ENCODE peak calls at places on chromosomes 3 and 15, in eight cellular contexts. N is HuH-7.5, X is cardiac fibroblast, E is AG04450, H is mucosa of descending colon, M is iPS DF 19.7, Z is AG09309, D is skeletal muscle cell. A is an unnamed sample.

GRCh38 chr3:48685603-48686511 is at the start of gene NCKIPSD:
- DNase-seq in M (no peak), N (peak), Z (no peak), H (peak), X (peak), D (no peak), E (no peak), A (no peak)

GRCh38 chr15:58039260-58040035 is 26.1 kb downstream of the ALDH1A2 start:
- DNase-seq in N (no peak), H (no peak), Z (no peak), M (no peak), E (no peak), X (no peak), D (no peak), A (no peak)

GRCh38 chr15:88083828-88084760 is 172.4 kb downstream of the NTRK3 start:
- DNase-seq in M (no peak), N (no peak), H (no peak), X (peak), Z (peak), D (no peak), E (no peak), A (no peak)

GRCh38 chr3:108022316-108023150 is 68.3 kb downstream of the CD47 start:
- DNase-seq in M (no peak), E (no peak), H (peak), D (no peak), N (no peak), X (no peak), Z (no peak), A (no peak)

GRCh38 chr15:42650208-42651066 is 75.0 kb downstream of the STARD9 start:
- DNase-seq in D (peak), M (peak), H (peak), E (peak), X (peak), N (peak), Z (peak), A (peak)

GRCh38 chr15:69744421-69745162 is 292.0 kb downstream of the RPLP1 start:
- DNase-seq in E (no peak), Z (no peak), N (no peak), M (no peak), X (no peak), D (no peak), H (no peak), A (no peak)

GRCh38 chr3:113002676-113003075 is 11.9 kb downstream of the GTPBP8 start:
- DNase-seq in X (no peak), D (no peak), M (no peak), N (no peak), Z (no peak), E (no peak), H (no peak), A (no peak)

GRCh38 chr15:66609876-66610275 is 44.1 kb upstream of the LCTL start:
- DNase-seq in M (no peak), N (no peak), E (no peak), Z (no peak), D (no peak), H (no peak), X (no peak), A (no peak)

GRCh38 chr3:30077746-30078145 is 528.7 kb upstream of the TGFBR2 start:
- DNase-seq in N (no peak), H (no peak), E (no peak), M (no peak), Z (no peak), D (no peak), X (no peak), A (no peak)

GRCh38 chr3:105598047-105598796 is 231.5 kb downstream of the ALCAM start:
- DNase-seq in H (no peak), X (peak), M (no peak), N (no peak), E (peak), D (peak), Z (peak), A (peak)

GRCh38 chr3:12420393-12420792 is 63.9 kb upstream of the TSEN2 start:
- DNase-seq in D (no peak), E (no peak), X (no peak), M (no peak), Z (no peak), H (no peak), N (no peak), A (no peak)

GRCh38 chr15:88920186-88920891 is 7.2 kb upstream of the MFGE8 start:
- DNase-seq in X (no peak), E (no peak), N (no peak), D (peak), M (no peak), H (no peak), Z (peak), A (no peak)

A was measured in HFF-Myc.